ENCODE peak calls at places on chromosomes 16 and 17, in four cellular contexts. F is epithelial cell of proximal tubule, S is mucosa of descending colon, R is A549. E is an unnamed sample.

GRCh38 chr17:78879679-78880186 is 23.3 kb downstream of the CEP295NL start:
- DNase-seq in F (no peak), S (peak; percentile 30), R (no peak), E (peak; percentile 53)

GRCh38 chr16:4684763-4685162 is 8.6 kb upstream of the NUDT16L1 start:
- DNase-seq in F (no peak), S (no peak), R (no peak), E (no peak)

GRCh38 chr16:31871510-31871909 is 2.1 kb upstream of the ZNF267 start:
- DNase-seq in F (no peak), S (no peak), R (no peak), E (no peak)

GRCh38 chr17:57356722-57357391 is 100.5 kb downstream of the MSI2 start:
- DNase-seq in F (no peak), S (no peak), R (no peak), E (no peak)

GRCh38 chr17:80105762-80106161 is 4.4 kb downstream of the GAA start:
- DNase-seq in F (no peak), S (no peak), R (no peak), E (no peak)

GRCh38 chr17:35521150-35521549 is 16.3 kb downstream of the SLFN12L start:
- DNase-seq in F (no peak), S (no peak), R (no peak), E (no peak)

GRCh38 chr16:11792404-11793260 is 4.4 kb downstream of the ZC3H7A start:
- DNase-seq in F (no peak), S (peak; percentile 77), R (no peak), E (no peak)

GRCh38 chr17:81959362-81960129 is 1.4 kb downstream of the NOTUM start:
- DNase-seq in F (no peak), S (peak; percentile 83), R (peak; percentile 55), E (no peak)

GRCh38 chr17:8153550-8153956 is 1.3 kb upstream of the PER1 start:
- DNase-seq in F (peak; percentile 94), S (peak; percentile 87), R (peak; percentile 87), E (peak; percentile 95)

DNA sequence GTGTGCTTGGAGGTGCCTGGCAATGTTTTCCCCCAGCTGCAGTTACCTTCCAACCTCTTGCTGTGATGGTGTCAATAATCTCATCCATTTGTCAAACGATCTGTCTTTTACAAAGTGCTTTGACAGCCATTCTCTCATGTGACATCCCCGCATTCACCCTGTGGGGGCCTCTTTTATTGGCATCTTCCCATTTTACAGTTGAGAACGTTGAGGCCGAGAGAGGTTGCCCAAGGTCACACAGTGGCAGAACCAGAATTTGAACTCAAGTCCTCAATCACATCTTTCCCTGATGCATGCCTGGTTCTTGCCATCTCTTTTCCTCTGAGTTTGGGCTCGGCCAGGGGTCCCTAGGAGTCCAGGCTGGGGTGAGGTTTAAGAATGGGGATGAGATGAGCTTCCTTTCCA is 1.5 kb downstream of the TAOK2 start:
- DNase-seq in F (no peak), S (no peak), R (no peak), E (no peak)
- H3K4me3 ChIP-seq in F (peak overlapping the region; percentile 99), S (no peak overlapping the region), R (peak overlapping the region; percentile 67), E (peak overlapping the region; percentile 82)

GRCh38 chr16:3027983-3028715 is 4.3 kb downstream of the THOC6 start:
- DNase-seq in F (no peak), S (peak; percentile 95), R (peak; percentile 79), E (no peak)

GRCh38 chr16:3030128-3030871 is 6.4 kb downstream of the BICDL2 start:
- DNase-seq in F (no peak), S (no peak), R (no peak), E (no peak)

GRCh38 chr16:3029499-3030127 is 5.8 kb downstream of the THOC6 start:
- DNase-seq in F (no peak), S (no peak), R (no peak), E (no peak)

GRCh38 chr16:3027488-3027795 is 3.6 kb downstream of the THOC6 start:
- DNase-seq in F (no peak), S (peak; percentile 7), R (no peak), E (no peak)

DNA sequence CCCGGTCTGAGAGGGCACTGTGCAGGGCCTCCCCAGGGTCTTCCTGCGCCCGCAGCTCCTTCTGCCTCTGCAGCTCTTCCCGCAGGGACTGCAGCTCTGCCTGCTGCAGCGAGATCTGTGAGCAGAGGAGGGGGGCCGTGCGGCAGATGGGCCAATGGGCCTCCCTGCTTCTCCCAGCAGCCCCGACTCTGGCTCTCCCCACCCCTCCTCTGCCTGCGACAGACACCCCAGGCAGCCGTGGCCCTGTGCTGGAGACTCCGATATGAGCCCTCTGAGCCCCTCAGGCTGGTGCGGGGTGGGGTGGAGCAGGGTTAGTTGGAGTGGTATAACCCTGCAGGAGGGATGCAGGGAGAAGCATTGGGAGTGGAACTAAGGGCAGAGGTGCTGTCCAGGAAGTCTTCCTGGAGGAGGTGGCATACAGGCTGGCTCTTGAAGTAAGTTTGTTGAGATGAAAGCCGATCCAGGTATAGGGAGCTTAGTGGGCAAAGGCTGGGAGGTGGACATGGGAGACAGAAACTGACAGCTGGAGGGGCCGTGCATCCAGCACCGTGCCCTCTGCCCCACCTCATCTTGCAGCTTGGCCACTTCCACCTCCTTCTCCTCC is 5.0 kb downstream of the THOC6 start:
- DNase-seq in F (no peak), S (no peak), R (no peak), E (no peak)
- H3K4me3 ChIP-seq in F (no peak overlapping the region), S (no peak overlapping the region), R (no peak overlapping the region), E (no peak overlapping the region)

GRCh38 chr17:48541036-48541573 is 3.8 kb downstream of the HOXB2 start:
- DNase-seq in F (no peak), S (no peak), R (no peak), E (no peak)
- H3K4me3 ChIP-seq in F (peak overlapping the region; percentile 89), S (no peak overlapping the region), R (no peak overlapping the region), E (peak overlapping the region; percentile 87)

DNA sequence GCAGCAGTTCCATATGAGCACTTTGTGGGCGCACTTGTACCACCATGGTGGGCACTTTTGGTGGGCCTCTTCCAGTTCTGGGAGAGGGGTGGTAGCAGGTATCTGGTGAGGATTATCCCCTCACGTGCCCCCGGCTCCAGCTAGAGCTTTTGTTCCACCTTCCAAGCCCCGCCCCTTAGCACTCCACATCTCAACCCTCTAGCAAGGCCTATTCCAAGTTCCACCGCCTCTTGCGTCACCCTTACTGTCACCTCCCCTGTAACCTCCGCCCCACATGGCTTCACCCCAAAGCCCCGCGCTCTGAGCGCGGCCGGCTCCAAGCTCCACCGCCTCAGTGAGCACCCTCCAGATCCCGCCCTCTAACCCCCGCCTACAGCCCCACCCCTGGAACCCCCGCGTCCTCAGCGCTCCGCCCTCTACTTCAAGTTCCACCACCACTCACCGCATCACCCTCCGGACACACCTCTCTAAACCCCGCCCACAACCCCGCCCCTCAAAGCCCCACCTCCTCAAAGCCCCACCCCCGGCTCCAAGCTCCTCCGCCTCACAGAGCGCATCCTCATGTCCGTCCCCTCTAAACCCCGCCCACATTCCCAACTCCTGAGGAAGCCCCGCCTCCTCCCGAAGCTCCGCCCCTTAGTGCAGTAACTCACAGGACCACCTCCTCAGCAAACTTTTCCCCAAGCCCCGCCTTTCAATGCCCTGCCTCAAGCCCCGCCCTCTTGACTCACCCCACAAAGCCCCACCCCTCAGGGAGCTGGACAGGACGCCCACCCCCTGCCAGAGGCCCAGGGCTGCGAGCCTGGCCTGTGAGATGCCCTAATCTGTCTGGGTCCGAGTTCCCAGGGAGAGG is 11.1 kb downstream of the SCN4A start:
- DNase-seq in F (no peak), S (peak; percentile 56), R (peak; percentile 83), E (no peak)
- H3K4me3 ChIP-seq in F (no peak overlapping the region), S (no peak overlapping the region), R (peak overlapping the region; percentile 43), E (no peak overlapping the region)